ENCODE peak calls at places on chromosome 9, in eight cellular contexts. One of them, this sample, is unnamed.

GRCh38 chr9:16633794-16634193 is 236.7 kb downstream of the BNC2 start:
- DNase-seq in mesendoderm: no peak
- DNase-seq in COR-L47: no peak
- DNase-seq in activated T-cell treated with anti-CD3 and anti-CD28 coated beads, Interleukin-2, amount 50 U/mL, for 72 hours: no peak
- DNase-seq in stimulated activated CD4-positive, alpha-beta T cell treated with anti-CD3 and anti-CD28 coated beads, Interleukin-2, amount 100 ng/mL, for 48 hours: no peak
- DNase-seq in GM03348: no peak
- DNase-seq in T-helper 2 cell: no peak
- DNase-seq in hypothalamus: no peak
- DNase-seq in this sample: no peak

GRCh38 chr9:98902925-98903324 is 40.8 kb upstream of the COL15A1 start:
- DNase-seq in T-helper 2 cell: no peak
- DNase-seq in stimulated activated CD4-positive, alpha-beta T cell treated with anti-CD3 and anti-CD28 coated beads, Interleukin-2, amount 100 ng/mL, for 48 hours: no peak
- DNase-seq in GM03348: no peak
- DNase-seq in mesendoderm: no peak
- DNase-seq in activated T-cell treated with anti-CD3 and anti-CD28 coated beads, Interleukin-2, amount 50 U/mL, for 72 hours: no peak
- DNase-seq in COR-L47: no peak
- DNase-seq in hypothalamus: no peak
- DNase-seq in this sample: no peak

GRCh38 chr9:92671323-92671722 is 1.4 kb upstream of the IPPK start:
- DNase-seq in COR-L47: no peak
- DNase-seq in stimulated activated CD4-positive, alpha-beta T cell treated with anti-CD3 and anti-CD28 coated beads, Interleukin-2, amount 100 ng/mL, for 48 hours: no peak
- DNase-seq in mesendoderm: peak
- DNase-seq in activated T-cell treated with anti-CD3 and anti-CD28 coated beads, Interleukin-2, amount 50 U/mL, for 72 hours: no peak
- DNase-seq in T-helper 2 cell: no peak
- DNase-seq in GM03348: peak
- DNase-seq in hypothalamus: no peak
- DNase-seq in this sample: peak

GRCh38 chr9:3942351-3942750 is 357.5 kb downstream of the GLIS3 start:
- DNase-seq in GM03348: no peak
- DNase-seq in hypothalamus: no peak
- DNase-seq in stimulated activated CD4-positive, alpha-beta T cell treated with anti-CD3 and anti-CD28 coated beads, Interleukin-2, amount 100 ng/mL, for 48 hours: no peak
- DNase-seq in T-helper 2 cell: no peak
- DNase-seq in activated T-cell treated with anti-CD3 and anti-CD28 coated beads, Interleukin-2, amount 50 U/mL, for 72 hours: no peak
- DNase-seq in mesendoderm: peak
- DNase-seq in COR-L47: no peak
- DNase-seq in this sample: no peak

GRCh38 chr9:109249615-109250014 is 71.2 kb downstream of the EPB41L4B start:
- DNase-seq in activated T-cell treated with anti-CD3 and anti-CD28 coated beads, Interleukin-2, amount 50 U/mL, for 72 hours: no peak
- DNase-seq in T-helper 2 cell: no peak
- DNase-seq in hypothalamus: no peak
- DNase-seq in COR-L47: no peak
- DNase-seq in mesendoderm: peak
- DNase-seq in GM03348: no peak
- DNase-seq in stimulated activated CD4-positive, alpha-beta T cell treated with anti-CD3 and anti-CD28 coated beads, Interleukin-2, amount 100 ng/mL, for 48 hours: no peak
- DNase-seq in this sample: no peak

GRCh38 chr9:95667789-95668188 is 151.0 kb upstream of the PTCH1 start:
- DNase-seq in hypothalamus: no peak
- DNase-seq in activated T-cell treated with anti-CD3 and anti-CD28 coated beads, Interleukin-2, amount 50 U/mL, for 72 hours: no peak
- DNase-seq in T-helper 2 cell: no peak
- DNase-seq in COR-L47: peak
- DNase-seq in GM03348: no peak
- DNase-seq in stimulated activated CD4-positive, alpha-beta T cell treated with anti-CD3 and anti-CD28 coated beads, Interleukin-2, amount 100 ng/mL, for 48 hours: no peak
- DNase-seq in mesendoderm: no peak
- DNase-seq in this sample: no peak

GRCh38 chr9:127159949-127160610 is 37.6 kb upstream of the ANGPTL2 start:
- DNase-seq in hypothalamus: no peak
- DNase-seq in stimulated activated CD4-positive, alpha-beta T cell treated with anti-CD3 and anti-CD28 coated beads, Interleukin-2, amount 100 ng/mL, for 48 hours: no peak
- DNase-seq in GM03348: no peak
- DNase-seq in mesendoderm: no peak
- DNase-seq in T-helper 2 cell: no peak
- DNase-seq in activated T-cell treated with anti-CD3 and anti-CD28 coated beads, Interleukin-2, amount 50 U/mL, for 72 hours: no peak
- DNase-seq in COR-L47: no peak
- DNase-seq in this sample: no peak

GRCh38 chr9:113154936-113155335 is 4.1 kb downstream of the SLC31A2 start:
- DNase-seq in COR-L47: no peak
- DNase-seq in hypothalamus: no peak
- DNase-seq in GM03348: no peak
- DNase-seq in mesendoderm: no peak
- DNase-seq in stimulated activated CD4-positive, alpha-beta T cell treated with anti-CD3 and anti-CD28 coated beads, Interleukin-2, amount 100 ng/mL, for 48 hours: no peak
- DNase-seq in activated T-cell treated with anti-CD3 and anti-CD28 coated beads, Interleukin-2, amount 50 U/mL, for 72 hours: no peak
- DNase-seq in T-helper 2 cell: no peak
- DNase-seq in this sample: no peak

GRCh38 chr9:97696025-97696822 is 916 bp downstream of the XPA start:
- DNase-seq in GM03348: no peak
- DNase-seq in T-helper 2 cell: no peak
- DNase-seq in COR-L47: no peak
- DNase-seq in mesendoderm: no peak
- DNase-seq in hypothalamus: no peak
- DNase-seq in stimulated activated CD4-positive, alpha-beta T cell treated with anti-CD3 and anti-CD28 coated beads, Interleukin-2, amount 100 ng/mL, for 48 hours: no peak
- DNase-seq in activated T-cell treated with anti-CD3 and anti-CD28 coated beads, Interleukin-2, amount 50 U/mL, for 72 hours: no peak
- DNase-seq in this sample: no peak

GRCh38 chr9:105360344-105360743 is 87.5 kb upstream of the FSD1L start:
- DNase-seq in stimulated activated CD4-positive, alpha-beta T cell treated with anti-CD3 and anti-CD28 coated beads, Interleukin-2, amount 100 ng/mL, for 48 hours: no peak
- DNase-seq in T-helper 2 cell: no peak
- DNase-seq in hypothalamus: no peak
- DNase-seq in activated T-cell treated with anti-CD3 and anti-CD28 coated beads, Interleukin-2, amount 50 U/mL, for 72 hours: no peak
- DNase-seq in GM03348: no peak
- DNase-seq in COR-L47: no peak
- DNase-seq in mesendoderm: peak
- DNase-seq in this sample: no peak

GRCh38 chr9:16152276-16153065 is 599.6 kb downstream of the CCDC171 start:
- DNase-seq in stimulated activated CD4-positive, alpha-beta T cell treated with anti-CD3 and anti-CD28 coated beads, Interleukin-2, amount 100 ng/mL, for 48 hours: no peak
- DNase-seq in T-helper 2 cell: no peak
- DNase-seq in activated T-cell treated with anti-CD3 and anti-CD28 coated beads, Interleukin-2, amount 50 U/mL, for 72 hours: no peak
- DNase-seq in hypothalamus: no peak
- DNase-seq in mesendoderm: no peak
- DNase-seq in COR-L47: no peak
- DNase-seq in GM03348: no peak
- DNase-seq in this sample: no peak

GRCh38 chr9:469672-470040 is 255.0 kb downstream of the DOCK8 start:
- DNase-seq in GM03348: no peak
- DNase-seq in stimulated activated CD4-positive, alpha-beta T cell treated with anti-CD3 and anti-CD28 coated beads, Interleukin-2, amount 100 ng/mL, for 48 hours: peak
- DNase-seq in mesendoderm: no peak
- DNase-seq in T-helper 2 cell: no peak
- DNase-seq in COR-L47: no peak
- DNase-seq in hypothalamus: peak
- DNase-seq in activated T-cell treated with anti-CD3 and anti-CD28 coated beads, Interleukin-2, amount 50 U/mL, for 72 hours: peak
- DNase-seq in this sample: no peak

GRCh38 chr9:99748690-99749089 is 73.0 kb upstream of the NR4A3 start:
- DNase-seq in hypothalamus: no peak
- DNase-seq in activated T-cell treated with anti-CD3 and anti-CD28 coated beads, Interleukin-2, amount 50 U/mL, for 72 hours: no peak
- DNase-seq in COR-L47: no peak
- DNase-seq in GM03348: no peak
- DNase-seq in stimulated activated CD4-positive, alpha-beta T cell treated with anti-CD3 and anti-CD28 coated beads, Interleukin-2, amount 100 ng/mL, for 48 hours: no peak
- DNase-seq in mesendoderm: no peak
- DNase-seq in T-helper 2 cell: no peak
- DNase-seq in this sample: no peak

GRCh38 chr9:111438576-111439235 is 45.5 kb downstream of the ECPAS start:
- DNase-seq in COR-L47: no peak
- DNase-seq in T-helper 2 cell: no peak
- DNase-seq in hypothalamus: no peak
- DNase-seq in mesendoderm: no peak
- DNase-seq in stimulated activated CD4-positive, alpha-beta T cell treated with anti-CD3 and anti-CD28 coated beads, Interleukin-2, amount 100 ng/mL, for 48 hours: no peak
- DNase-seq in GM03348: no peak
- DNase-seq in activated T-cell treated with anti-CD3 and anti-CD28 coated beads, Interleukin-2, amount 50 U/mL, for 72 hours: no peak
- DNase-seq in this sample: no peak

GRCh38 chr9:75148551-75148950 is 60.2 kb downstream of the OSTF1 start:
- DNase-seq in COR-L47: no peak
- DNase-seq in GM03348: peak
- DNase-seq in T-helper 2 cell: no peak
- DNase-seq in activated T-cell treated with anti-CD3 and anti-CD28 coated beads, Interleukin-2, amount 50 U/mL, for 72 hours: peak
- DNase-seq in hypothalamus: no peak
- DNase-seq in stimulated activated CD4-positive, alpha-beta T cell treated with anti-CD3 and anti-CD28 coated beads, Interleukin-2, amount 100 ng/mL, for 48 hours: no peak
- DNase-seq in mesendoderm: no peak
- DNase-seq in this sample: peak

GRCh38 chr9:7123743-7124142 is 366.0 kb downstream of the KDM4C start:
- DNase-seq in GM03348: no peak
- DNase-seq in hypothalamus: no peak
- DNase-seq in mesendoderm: no peak
- DNase-seq in stimulated activated CD4-positive, alpha-beta T cell treated with anti-CD3 and anti-CD28 coated beads, Interleukin-2, amount 100 ng/mL, for 48 hours: no peak
- DNase-seq in activated T-cell treated with anti-CD3 and anti-CD28 coated beads, Interleukin-2, amount 50 U/mL, for 72 hours: no peak
- DNase-seq in COR-L47: no peak
- DNase-seq in T-helper 2 cell: no peak
- DNase-seq in this sample: no peak

GRCh38 chr9:3746296-3747275 is 220.8 kb upstream of the RFX3 start:
- DNase-seq in T-helper 2 cell: no peak
- DNase-seq in GM03348: peak
- DNase-seq in hypothalamus: no peak
- DNase-seq in COR-L47: no peak
- DNase-seq in stimulated activated CD4-positive, alpha-beta T cell treated with anti-CD3 and anti-CD28 coated beads, Interleukin-2, amount 100 ng/mL, for 48 hours: peak
- DNase-seq in activated T-cell treated with anti-CD3 and anti-CD28 coated beads, Interleukin-2, amount 50 U/mL, for 72 hours: peak
- DNase-seq in mesendoderm: no peak
- DNase-seq in this sample: peak

GRCh38 chr9:71929791-71930440 is 18.5 kb downstream of the C9orf85 start:
- DNase-seq in GM03348: peak
- DNase-seq in T-helper 2 cell: no peak
- DNase-seq in hypothalamus: no peak
- DNase-seq in activated T-cell treated with anti-CD3 and anti-CD28 coated beads, Interleukin-2, amount 50 U/mL, for 72 hours: no peak
- DNase-seq in COR-L47: no peak
- DNase-seq in stimulated activated CD4-positive, alpha-beta T cell treated with anti-CD3 and anti-CD28 coated beads, Interleukin-2, amount 100 ng/mL, for 48 hours: no peak
- DNase-seq in mesendoderm: no peak
- DNase-seq in this sample: no peak

GRCh38 chr9:23538060-23538387 is 288.0 kb downstream of the ELAVL2 start:
- DNase-seq in stimulated activated CD4-positive, alpha-beta T cell treated with anti-CD3 and anti-CD28 coated beads, Interleukin-2, amount 100 ng/mL, for 48 hours: no peak
- DNase-seq in GM03348: no peak
- DNase-seq in mesendoderm: no peak
- DNase-seq in activated T-cell treated with anti-CD3 and anti-CD28 coated beads, Interleukin-2, amount 50 U/mL, for 72 hours: no peak
- DNase-seq in T-helper 2 cell: no peak
- DNase-seq in hypothalamus: no peak
- DNase-seq in COR-L47: peak
- DNase-seq in this sample: no peak

GRCh38 chr9:129394011-129394919 is 216.2 kb upstream of the IER5L start:
- DNase-seq in activated T-cell treated with anti-CD3 and anti-CD28 coated beads, Interleukin-2, amount 50 U/mL, for 72 hours: no peak
- DNase-seq in COR-L47: no peak
- DNase-seq in hypothalamus: no peak
- DNase-seq in T-helper 2 cell: no peak
- DNase-seq in stimulated activated CD4-positive, alpha-beta T cell treated with anti-CD3 and anti-CD28 coated beads, Interleukin-2, amount 100 ng/mL, for 48 hours: no peak
- DNase-seq in mesendoderm: no peak
- DNase-seq in GM03348: no peak
- DNase-seq in this sample: no peak

GRCh38 chr9:33329117-33329563 is 38.8 kb downstream of the NFX1 start:
- DNase-seq in COR-L47: no peak
- DNase-seq in mesendoderm: no peak
- DNase-seq in GM03348: peak
- DNase-seq in activated T-cell treated with anti-CD3 and anti-CD28 coated beads, Interleukin-2, amount 50 U/mL, for 72 hours: no peak
- DNase-seq in hypothalamus: no peak
- DNase-seq in stimulated activated CD4-positive, alpha-beta T cell treated with anti-CD3 and anti-CD28 coated beads, Interleukin-2, amount 100 ng/mL, for 48 hours: no peak
- DNase-seq in T-helper 2 cell: no peak
- DNase-seq in this sample: peak

GRCh38 chr9:23586906-23587305 is 239.1 kb downstream of the ELAVL2 start:
- DNase-seq in hypothalamus: no peak
- DNase-seq in activated T-cell treated with anti-CD3 and anti-CD28 coated beads, Interleukin-2, amount 50 U/mL, for 72 hours: no peak
- DNase-seq in GM03348: no peak
- DNase-seq in COR-L47: no peak
- DNase-seq in stimulated activated CD4-positive, alpha-beta T cell treated with anti-CD3 and anti-CD28 coated beads, Interleukin-2, amount 100 ng/mL, for 48 hours: no peak
- DNase-seq in mesendoderm: no peak
- DNase-seq in T-helper 2 cell: no peak
- DNase-seq in this sample: no peak

GRCh38 chr9:121328876-121329681 is 41.0 kb downstream of the STOM start:
- DNase-seq in T-helper 2 cell: no peak
- DNase-seq in GM03348: no peak
- DNase-seq in hypothalamus: no peak
- DNase-seq in activated T-cell treated with anti-CD3 and anti-CD28 coated beads, Interleukin-2, amount 50 U/mL, for 72 hours: no peak
- DNase-seq in mesendoderm: no peak
- DNase-seq in stimulated activated CD4-positive, alpha-beta T cell treated with anti-CD3 and anti-CD28 coated beads, Interleukin-2, amount 100 ng/mL, for 48 hours: no peak
- DNase-seq in COR-L47: no peak
- DNase-seq in this sample: no peak

GRCh38 chr9:84647699-84648098 is 21.8 kb upstream of the NTRK2 start:
- DNase-seq in T-helper 2 cell: no peak
- DNase-seq in hypothalamus: no peak
- DNase-seq in mesendoderm: no peak
- DNase-seq in GM03348: no peak
- DNase-seq in activated T-cell treated with anti-CD3 and anti-CD28 coated beads, Interleukin-2, amount 50 U/mL, for 72 hours: no peak
- DNase-seq in COR-L47: no peak
- DNase-seq in stimulated activated CD4-positive, alpha-beta T cell treated with anti-CD3 and anti-CD28 coated beads, Interleukin-2, amount 100 ng/mL, for 48 hours: no peak
- DNase-seq in this sample: no peak

GRCh38 chr9:34203275-34204010 is 24.6 kb downstream of the UBAP1 start:
- DNase-seq in hypothalamus: no peak
- DNase-seq in GM03348: no peak
- DNase-seq in COR-L47: no peak
- DNase-seq in mesendoderm: no peak
- DNase-seq in activated T-cell treated with anti-CD3 and anti-CD28 coated beads, Interleukin-2, amount 50 U/mL, for 72 hours: no peak
- DNase-seq in T-helper 2 cell: no peak
- DNase-seq in stimulated activated CD4-positive, alpha-beta T cell treated with anti-CD3 and anti-CD28 coated beads, Interleukin-2, amount 100 ng/mL, for 48 hours: no peak
- DNase-seq in this sample: no peak

GRCh38 chr9:131697908-131698714 is 41.8 kb downstream of the RAPGEF1 start:
- DNase-seq in mesendoderm: no peak
- DNase-seq in activated T-cell treated with anti-CD3 and anti-CD28 coated beads, Interleukin-2, amount 50 U/mL, for 72 hours: no peak
- DNase-seq in COR-L47: no peak
- DNase-seq in T-helper 2 cell: no peak
- DNase-seq in GM03348: no peak
- DNase-seq in stimulated activated CD4-positive, alpha-beta T cell treated with anti-CD3 and anti-CD28 coated beads, Interleukin-2, amount 100 ng/mL, for 48 hours: no peak
- DNase-seq in hypothalamus: no peak
- DNase-seq in this sample: no peak

GRCh38 chr9:126631254-126631653 is 17.5 kb downstream of the LMX1B start:
- DNase-seq in T-helper 2 cell: no peak
- DNase-seq in activated T-cell treated with anti-CD3 and anti-CD28 coated beads, Interleukin-2, amount 50 U/mL, for 72 hours: no peak
- DNase-seq in mesendoderm: peak
- DNase-seq in GM03348: no peak
- DNase-seq in hypothalamus: no peak
- DNase-seq in stimulated activated CD4-positive, alpha-beta T cell treated with anti-CD3 and anti-CD28 coated beads, Interleukin-2, amount 100 ng/mL, for 48 hours: no peak
- DNase-seq in COR-L47: no peak
- DNase-seq in this sample: no peak

GRCh38 chr9:35114113-35114847 is 1.4 kb downstream of the ATOSB start:
- DNase-seq in COR-L47: peak
- DNase-seq in activated T-cell treated with anti-CD3 and anti-CD28 coated beads, Interleukin-2, amount 50 U/mL, for 72 hours: peak
- DNase-seq in GM03348: peak
- DNase-seq in T-helper 2 cell: peak
- DNase-seq in stimulated activated CD4-positive, alpha-beta T cell treated with anti-CD3 and anti-CD28 coated beads, Interleukin-2, amount 100 ng/mL, for 48 hours: peak
- DNase-seq in mesendoderm: peak
- DNase-seq in hypothalamus: no peak
- DNase-seq in this sample: peak

GRCh38 chr9:111253742-111254437 is 76.1 kb downstream of the OR2K2 start:
- DNase-seq in activated T-cell treated with anti-CD3 and anti-CD28 coated beads, Interleukin-2, amount 50 U/mL, for 72 hours: no peak
- DNase-seq in mesendoderm: no peak
- DNase-seq in T-helper 2 cell: no peak
- DNase-seq in hypothalamus: no peak
- DNase-seq in GM03348: no peak
- DNase-seq in COR-L47: no peak
- DNase-seq in stimulated activated CD4-positive, alpha-beta T cell treated with anti-CD3 and anti-CD28 coated beads, Interleukin-2, amount 100 ng/mL, for 48 hours: no peak
- DNase-seq in this sample: no peak

GRCh38 chr9:80020530-80020929 is 448.8 kb downstream of the TLE4 start:
- DNase-seq in GM03348: no peak
- DNase-seq in COR-L47: no peak
- DNase-seq in mesendoderm: no peak
- DNase-seq in hypothalamus: no peak
- DNase-seq in T-helper 2 cell: no peak
- DNase-seq in stimulated activated CD4-positive, alpha-beta T cell treated with anti-CD3 and anti-CD28 coated beads, Interleukin-2, amount 100 ng/mL, for 48 hours: no peak
- DNase-seq in activated T-cell treated with anti-CD3 and anti-CD28 coated beads, Interleukin-2, amount 50 U/mL, for 72 hours: no peak
- DNase-seq in this sample: no peak

This sample was measured in hepatic stellate cell.